ENCODE peak calls at places on chromosome 14, in ten cellular contexts. W is epithelial cell of esophagus; L is Daoy; K is NCI-H524; D is RCC 7860; Y is stimulated activated CD8-positive, alpha-beta memory T cell treated with anti-CD3 and anti-CD28 coated beads, Interleukin-7, amount 100 ng/mL, for 4 hours; T is amniotic epithelial cell; B is NCI-H1092 treated with DMSO at 0.1 percent for 48 hours; F is kidney tubule cell; G is AG09309. S is an unnamed sample.

GRCh38 chr14:50619569-50620141 is 48.5 kb downstream of the SAV1 start:
- DNase-seq in W (peak; percentile 60), L (peak; percentile 34), K (peak; percentile 60), D (no peak), Y (no peak), T (peak; percentile 59), B (peak; percentile 26), F (peak; percentile 40), G (peak; percentile 38), S (no peak)

GRCh38 chr14:105508069-105508468 is 17.0 kb downstream of the TEDC1 start:
- DNase-seq in W (no peak), L (no peak), K (no peak), D (no peak), Y (no peak), T (no peak), B (no peak), F (no peak), G (no peak), S (no peak)

GRCh38 chr14:100124551-100125088 is 34.8 kb downstream of the DEGS2 start:
- DNase-seq in W (no peak), L (no peak), K (no peak), D (no peak), Y (no peak), T (no peak), B (no peak), F (no peak), G (no peak), S (no peak)

GRCh38 chr14:50776522-50776921 is 54.4 kb downstream of the NIN start:
- DNase-seq in W (no peak), L (no peak), K (no peak), D (no peak), Y (no peak), T (no peak), B (no peak), F (no peak), G (no peak), S (no peak)

GRCh38 chr14:60189923-60190840 is 25.0 kb upstream of the DHRS7 start:
- DNase-seq in W (no peak), L (no peak), K (peak; percentile 36), D (no peak), Y (no peak), T (no peak), B (peak; percentile 71), F (no peak), G (no peak), S (no peak)

GRCh38 chr14:69574266-69574953 is at the start of gene CCDC177:
- DNase-seq in W (peak; percentile 76), L (peak; percentile 75), K (peak; percentile 90), D (no peak), Y (peak; percentile 45), T (peak; percentile 29), B (peak; percentile 95), F (peak; percentile 56), G (no peak), S (no peak)

GRCh38 chr14:77306406-77307098 is 14.1 kb downstream of the POMT2 start:
- DNase-seq in W (no peak), L (no peak), K (no peak), D (no peak), Y (no peak), T (no peak), B (no peak), F (no peak), G (no peak), S (no peak)

GRCh38 chr14:43786066-43786762 is 720.9 kb downstream of the FSCB start:
- DNase-seq in W (no peak), L (no peak), K (no peak), D (no peak), Y (no peak), T (no peak), B (no peak), F (no peak), G (no peak), S (no peak)

GRCh38 chr14:44607701-44608100 is 100.6 kb upstream of the FSCB start:
- DNase-seq in W (no peak), L (no peak), K (no peak), D (no peak), Y (no peak), T (no peak), B (no peak), F (no peak), G (no peak), S (no peak)

GRCh38 chr14:87566986-87567385 is 426.0 kb downstream of the GALC start:
- DNase-seq in W (no peak), L (peak; percentile 39), K (peak; percentile 20), D (no peak), Y (no peak), T (no peak), B (no peak), F (no peak), G (no peak), S (no peak)

GRCh38 chr14:91144425-91145145 is 30.7 kb downstream of the DGLUCY start:
- DNase-seq in W (peak; percentile 48), L (peak; percentile 34), K (no peak), D (no peak), Y (no peak), T (peak; percentile 66), B (no peak), F (peak; percentile 73), G (no peak), S (no peak)

GRCh38 chr14:98138666-98139065 is 1133.3 kb downstream of the BCL11B start:
- DNase-seq in W (peak; percentile 59), L (peak; percentile 57), K (peak; percentile 74), D (no peak), Y (peak; percentile 53), T (no peak), B (peak; percentile 42), F (peak; percentile 48), G (no peak), S (no peak)

GRCh38 chr14:31952573-31952972 is 124.5 kb upstream of the ARHGAP5 start:
- DNase-seq in W (no peak), L (no peak), K (no peak), D (no peak), Y (no peak), T (no peak), B (no peak), F (no peak), G (no peak), S (no peak)

GRCh38 chr14:89750206-89750867 is 204.2 kb downstream of the EFCAB11 start:
- DNase-seq in W (no peak), L (no peak), K (no peak), D (no peak), Y (no peak), T (peak; percentile 84), B (no peak), F (no peak), G (no peak), S (no peak)

GRCh38 chr14:104863923-104864266 is 1.2 kb upstream of the CEP170B start:
- DNase-seq in W (no peak), L (no peak), K (no peak), D (no peak), Y (no peak), T (no peak), B (no peak), F (peak; percentile 13), G (no peak), S (no peak)

GRCh38 chr14:35534884-35535793 is 1.2 kb downstream of the INSM2 start:
- DNase-seq in W (peak; percentile 75), L (peak; percentile 85), K (peak; percentile 66), D (no peak), Y (no peak), T (peak; percentile 54), B (peak; percentile 21), F (peak; percentile 70), G (no peak), S (peak; percentile 29)

GRCh38 chr14:90819734-90820393 is 3.6 kb upstream of the TTC7B start:
- DNase-seq in W (peak; percentile 60), L (no peak), K (peak; percentile 48), D (no peak), Y (no peak), T (no peak), B (no peak), F (no peak), G (no peak), S (no peak)

GRCh38 chr14:78982551-78982950 is 812.4 kb downstream of the NRXN3 start:
- DNase-seq in W (no peak), L (no peak), K (no peak), D (no peak), Y (no peak), T (no peak), B (no peak), F (no peak), G (no peak), S (no peak)

GRCh38 chr14:32367501-32367900 is 38.4 kb downstream of the AKAP6 start:
- DNase-seq in W (peak; percentile 73), L (no peak), K (no peak), D (no peak), Y (no peak), T (peak; percentile 12), B (no peak), F (no peak), G (no peak), S (no peak)

GRCh38 chr14:65972891-65973290 is 513.3 kb upstream of the CCDC196 start:
- DNase-seq in W (peak; percentile 21), L (peak; percentile 23), K (no peak), D (no peak), Y (no peak), T (peak; percentile 93), B (no peak), F (no peak), G (peak; percentile 27), S (no peak)

GRCh38 chr14:24315807-24316596 is 4.7 kb downstream of the LTB4R start:
- DNase-seq in W (no peak), L (no peak), K (peak; percentile 47), D (no peak), Y (no peak), T (peak; percentile 35), B (peak; percentile 20), F (peak; percentile 31), G (no peak), S (no peak)

GRCh38 chr14:69895109-69895508 is 15.9 kb downstream of the SMOC1 start:
- DNase-seq in W (no peak), L (no peak), K (no peak), D (no peak), Y (no peak), T (no peak), B (no peak), F (no peak), G (no peak), S (no peak)

GRCh38 chr14:55585854-55586253 is 5.8 kb downstream of the KTN1 start:
- DNase-seq in W (peak; percentile 35), L (peak; percentile 45), K (peak; percentile 22), D (no peak), Y (no peak), T (peak; percentile 37), B (no peak), F (peak; percentile 41), G (no peak), S (no peak)

GRCh38 chr14:69600304-69600891 is 11.0 kb upstream of the SUSD6 start:
- DNase-seq in W (no peak), L (no peak), K (peak; percentile 31), D (no peak), Y (no peak), T (no peak), B (no peak), F (no peak), G (no peak), S (no peak)